ENCODE peak calls at places on chromosomes 2 and 18, in nine cellular contexts. J is heart left ventricle, V is nephron progenitor cell, D is NCI-H524 treated with DMSO at 0.1 percent for 48 hours, L is fibroblast of villous mesenchyme, O is left ventricle myocardium superior, E is NCI-H2081, W is AG08396, Y is endothelial cell. U is an unnamed sample.

GRCh38 chr2:63399171-63399570 is 189.1 kb downstream of the WDPCP start:
- DNase-seq in J (no peak), O (no peak), L (no peak), W (no peak), E (peak), Y (no peak), D (no peak), V (no peak), U (no peak)

GRCh38 chr18:8730080-8730827 is 24.9 kb downstream of the MTCL1 start:
- DNase-seq in W (peak), O (peak), L (peak), Y (no peak), J (peak), E (peak), D (no peak), V (no peak), U (peak)

GRCh38 chr2:77608510-77608909 is 86.3 kb upstream of the LRRTM4 start:
- DNase-seq in W (no peak), Y (no peak), J (no peak), E (no peak), L (no peak), O (no peak), V (no peak), D (no peak), U (no peak)

GRCh38 chr2:223797811-223798721 is 39.3 kb downstream of the AP1S3 start:
- DNase-seq in D (no peak), O (no peak), E (peak), J (no peak), V (no peak), L (peak), Y (peak), W (peak), U (peak)

GRCh38 chr18:59229191-59229590 is 9.2 kb downstream of the GRP start:
- DNase-seq in E (no peak), O (no peak), Y (no peak), J (no peak), V (no peak), W (no peak), L (no peak), D (no peak), U (no peak)

GRCh38 chr18:60145776-60146175 is 226.8 kb downstream of the MC4R start:
- DNase-seq in O (no peak), Y (no peak), W (no peak), V (no peak), L (no peak), E (no peak), J (no peak), D (no peak), U (no peak)

GRCh38 chr2:56167616-56168015 is 16.2 kb upstream of the CCDC85A start:
- DNase-seq in W (no peak), Y (no peak), D (no peak), L (peak), O (no peak), J (no peak), V (no peak), E (no peak), U (peak)

GRCh38 chr18:72704202-72704601 is 160.1 kb upstream of the CBLN2 start:
- DNase-seq in Y (no peak), V (no peak), O (no peak), L (no peak), J (no peak), D (no peak), E (no peak), W (no peak), U (no peak)

GRCh38 chr2:38010995-38011394 is 65.0 kb downstream of the CYP1B1 start:
- DNase-seq in E (no peak), V (no peak), D (no peak), L (no peak), Y (no peak), J (no peak), W (no peak), O (no peak), U (no peak)